ENCODE peak calls at places on chromosomes 4 and X, in four cellular contexts. O, S, E and C are unnamed samples.

GRCh38 chr4:66330125-66330524 is 659.8 kb upstream of the EPHA5 start:
- DNase-seq in E (no peak), S (no peak), O (no peak), C (no peak)

GRCh38 chrX:30513284-30513683 is 64.3 kb downstream of the TASL start:
- DNase-seq in O (no peak), E (no peak), S (no peak), C (no peak)

GRCh38 chrX:107677501-107677901 is 49.2 kb downstream of the PRPS1 start:
- DNase-seq in O (no peak), S (no peak), E (no peak), C (no peak)

GRCh38 chr4:156971623-156972369 is at the start of gene PDGFC:
- DNase-seq in S (no peak), O (peak; percentile 91), E (peak; percentile 82), C (peak; percentile 78)

GRCh38 chrX:131955099-131955777 is 67.9 kb upstream of the STK26 start:
- DNase-seq in S (no peak), E (no peak), O (no peak), C (no peak)

GRCh38 chr4:172980178-172980577 is 188.4 kb upstream of the GALNT7 start:
- DNase-seq in E (no peak), O (no peak), S (no peak), C (no peak)

GRCh38 chrX:42708222-42708621 is 69.7 kb downstream of the PPP1R2C start:
- DNase-seq in E (no peak), S (no peak), O (no peak), C (no peak)

GRCh38 chr4:24657768-24658617 is 73.6 kb upstream of the DHX15 start:
- DNase-seq in O (peak; percentile 25), E (no peak), S (no peak), C (peak; percentile 64)

GRCh38 chr4:37767546-37767945 is 58.9 kb upstream of the PGM2 start:
- DNase-seq in E (peak; percentile 37), S (no peak), O (peak; percentile 39), C (no peak)

GRCh38 chr4:83010111-83010521 is 507 bp downstream of the LIN54 start:
- DNase-seq in S (no peak), O (peak; percentile 37), E (no peak), C (no peak)

GRCh38 chrX:154409222-154409871 is at the start of gene DNASE1L1:
- DNase-seq in O (peak; percentile 90), E (peak; percentile 85), S (no peak), C (peak; percentile 79)

GRCh38 chr4:159023741-159024140 is 79.1 kb upstream of the RAPGEF2 start:
- DNase-seq in O (no peak), E (no peak), S (no peak), C (no peak)

GRCh38 chr4:18480342-18480741 is 458.8 kb upstream of the LCORL start:
- DNase-seq in S (no peak), E (no peak), O (no peak), C (no peak)

GRCh38 chr4:122691988-122692387 is 40.5 kb upstream of the BBS12 start:
- DNase-seq in S (no peak), O (no peak), E (no peak), C (no peak)

GRCh38 chr4:83217721-83218522 is 66.7 kb downstream of the COQ2 start:
- DNase-seq in S (peak; percentile 37), O (no peak), E (no peak), C (peak; percentile 64)

GRCh38 chr4:131764730-131765129 is 1384.4 kb upstream of the PCDH10 start:
- DNase-seq in O (peak; percentile 2), S (no peak), E (peak; percentile 12), C (no peak)

GRCh38 chr4:140926672-140927071 is 170.5 kb upstream of the TBC1D9 start:
- DNase-seq in E (no peak), S (no peak), O (no peak), C (no peak)

GRCh38 chr4:140930556-140930955 is 174.4 kb upstream of the TBC1D9 start:
- DNase-seq in O (no peak), S (no peak), E (peak; percentile 42), C (no peak)

GRCh38 chr4:140924761-140925392 is 168.7 kb upstream of the TBC1D9 start:
- DNase-seq in E (no peak), S (no peak), O (no peak), C (no peak)

GRCh38 chr4:140928880-140929279 is 172.7 kb upstream of the TBC1D9 start:
- DNase-seq in O (no peak), S (no peak), E (no peak), C (no peak)

GRCh38 chr4:140925417-140925816 is 169.2 kb upstream of the TBC1D9 start:
- DNase-seq in E (no peak), O (no peak), S (no peak), C (no peak)
- H3K4me1 ChIP-seq in E (no peaks in the 10 kb centered on the region), O (no peaks in the 10 kb centered on the region), S (no peaks in the 10 kb centered on the region), C (peaks cover 6% of the 10 kb centered on the region)

GRCh38 chr4:183118141-183118540 is 19.1 kb downstream of the WWC2 start:
- DNase-seq in E (no peak), S (no peak), O (no peak), C (no peak)
- H3K4me3 ChIP-seq in E (no peak overlapping the region), S (no peak overlapping the region), O (no peak overlapping the region), C (no peak overlapping the region)

GRCh38 chr4:87031946-87032345 is 97.1 kb downstream of the AFF1 start:
- DNase-seq in O (no peak), S (no peak), E (no peak), C (no peak)
- H3K4me1 ChIP-seq in O (peaks cover 39% of the 10 kb centered on the region), S (peaks cover 55% of the 10 kb centered on the region), E (peaks cover 29% of the 10 kb centered on the region), C (peaks cover 30% of the 10 kb centered on the region)

GRCh38 chr4:48778431-48779094 is 1.5 kb downstream of the FRYL start:
- DNase-seq in E (no peak), S (no peak), O (no peak), C (peak; percentile 9)

GRCh38 chr4:48774760-48775398 is 5.2 kb downstream of the FRYL start:
- DNase-seq in O (no peak), S (no peak), E (no peak), C (no peak)

GRCh38 chr4:48779998-48780866 is at the start of gene FRYL:
- DNase-seq in E (peak; percentile 100), S (peak; percentile 97), O (peak; percentile 99), C (peak; percentile 96)

GRCh38 chr4:48779095-48779997 is 733 bp downstream of the FRYL start:
- DNase-seq in O (peak; percentile 85), E (peak; percentile 39), S (peak; percentile 63), C (peak; percentile 68)

DNA sequence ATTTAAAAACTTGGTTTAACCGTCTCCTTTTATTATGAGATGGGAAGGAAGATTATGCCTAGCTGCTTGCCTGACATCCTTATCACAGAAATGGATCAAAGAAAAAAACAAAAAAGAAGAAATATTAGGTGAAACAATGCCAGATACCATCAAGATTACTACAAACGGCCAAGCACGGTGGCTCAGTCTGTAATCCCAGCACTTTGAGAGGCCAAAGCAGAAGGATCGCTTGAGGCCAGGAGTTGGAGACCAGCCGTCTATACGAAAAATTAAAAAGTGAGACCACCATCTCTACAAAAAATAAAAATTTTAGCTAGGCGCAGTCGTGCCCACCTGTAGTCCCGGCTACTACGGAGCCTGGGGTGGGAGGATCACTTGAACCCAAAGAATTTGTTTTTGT is 2.3 kb downstream of the FRYL start:
- DNase-seq in S (no peak), O (no peak), E (no peak), C (no peak)
- H3K4me3 ChIP-seq in S (peak overlapping the region; percentile 91), O (peak overlapping the region; percentile 63), E (peak overlapping the region; percentile 13), C (no peak overlapping the region)

GRCh38 chrX:37752941-37753340 is 26.9 kb upstream of the CYBB start:
- DNase-seq in S (no peak), E (no peak), O (no peak), C (no peak)

GRCh38 chrX:37754518-37754917 is 25.3 kb upstream of the CYBB start:
- DNase-seq in S (no peak), O (no peak), E (no peak), C (no peak)

GRCh38 chrX:37755073-37755472 is 24.8 kb upstream of the CYBB start:
- DNase-seq in S (no peak), E (no peak), O (no peak), C (no peak)

GRCh38 chrX:37757082-37757481 is 22.8 kb upstream of the CYBB start:
- DNase-seq in S (no peak), E (no peak), O (no peak), C (no peak)

DNA sequence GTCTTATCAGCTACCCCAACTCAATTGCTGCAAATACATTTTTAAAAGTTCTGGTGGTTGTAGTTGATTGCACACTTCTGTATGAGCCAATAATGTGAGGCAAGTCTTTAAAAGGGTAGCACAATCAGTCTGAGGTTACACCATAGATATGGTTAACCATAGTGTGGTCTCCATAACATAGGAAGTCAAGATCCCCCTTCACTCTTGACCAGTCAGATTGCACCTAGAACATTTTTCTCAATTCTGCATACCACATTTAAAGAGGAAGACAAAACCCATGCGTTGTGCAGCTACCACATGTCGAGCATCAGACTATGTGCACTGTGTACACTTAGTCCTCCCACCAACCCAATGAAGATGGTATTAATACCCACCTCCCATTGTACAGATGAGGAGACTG is 26.5 kb upstream of the CYBB start:
- DNase-seq in O (no peak), S (no peak), E (no peak), C (no peak)
- H3K4me1 ChIP-seq in O (no peaks in the 10 kb centered on the region), S (peaks cover 51% of the 10 kb centered on the region), E (no peaks in the 10 kb centered on the region), C (no peaks in the 10 kb centered on the region)

GRCh38 chr4:147014946-147015345 is 69.3 kb upstream of the TTC29 start:
- DNase-seq in S (no peak), O (no peak), E (no peak), C (no peak)
- H3K4me3 ChIP-seq in S (no peak overlapping the region), O (no peak overlapping the region), E (no peak overlapping the region), C (no peak overlapping the region)

GRCh38 chr4:5899881-5900280 is 7.0 kb upstream of the CRMP1 start:
- DNase-seq in S (no peak), E (no peak), O (no peak), C (no peak)

GRCh38 chr4:5899396-5899795 is 6.5 kb upstream of the CRMP1 start:
- DNase-seq in E (no peak), S (no peak), O (no peak), C (no peak)

GRCh38 chr4:5897674-5898073 is 4.8 kb upstream of the CRMP1 start:
- DNase-seq in S (no peak), O (no peak), E (no peak), C (no peak)

GRCh38 chr4:5905714-5906113 is 12.8 kb upstream of the CRMP1 start:
- DNase-seq in E (no peak), O (no peak), S (no peak), C (no peak)

GRCh38 chr4:5900844-5901243 is 8.0 kb upstream of the CRMP1 start:
- DNase-seq in O (no peak), S (no peak), E (no peak), C (no peak)
- H3K4me1 ChIP-seq in O (no peaks in the 10 kb centered on the region), S (no peaks in the 10 kb centered on the region), E (no peaks in the 10 kb centered on the region), C (no peaks in the 10 kb centered on the region)

DNA sequence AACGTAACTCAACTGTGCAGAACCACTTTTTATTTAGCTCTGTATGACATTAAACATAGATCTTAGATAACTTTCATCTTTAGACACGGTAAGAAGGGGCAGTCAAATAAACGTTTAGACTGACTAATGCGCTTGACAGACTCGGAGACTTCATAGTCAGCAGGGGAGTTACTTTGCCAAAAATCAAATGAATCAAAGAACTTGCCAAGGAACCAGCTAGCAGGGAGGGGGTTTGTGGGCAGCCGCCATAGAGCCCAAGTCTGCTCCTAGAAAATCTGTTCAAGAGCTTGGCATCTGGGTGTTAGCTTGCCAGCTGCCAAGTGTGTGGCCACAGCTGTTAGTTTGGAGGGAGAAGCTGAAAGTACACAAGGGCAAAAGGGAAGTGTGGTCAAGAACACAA is 182.7 kb upstream of the GRID2 start:
- DNase-seq in S (no peak), O (peak; percentile 9), E (no peak), C (no peak)
- H3K4me3 ChIP-seq in S (no peak overlapping the region), O (no peak overlapping the region), E (no peak overlapping the region), C (no peak overlapping the region)